ENCODE peak calls at places on chromosomes 11 and 22, in nine cellular contexts. J is GM10248, U is GM23338, D is B cell, N is prostate gland, V is heart left ventricle, B is lung, H is cardiac muscle cell, F is endothelial cell. G is an unnamed sample.

GRCh38 chr22:37982938-37983859 is 1.2 kb downstream of the SOX10 start:
- DNase-seq in J (no peak), U (peak), D (no peak), N (no peak), V (no peak), B (no peak), H (no peak), F (peak), G (no peak)

GRCh38 chr22:45911601-45912271 is 65.2 kb downstream of the WNT7B start:
- DNase-seq in J (no peak), U (no peak), D (no peak), N (peak), V (peak), B (peak), H (no peak), F (no peak), G (no peak)

GRCh38 chr11:130873766-130874165 is 42.5 kb downstream of the SNX19 start:
- DNase-seq in J (no peak), U (no peak), D (no peak), N (no peak), V (no peak), B (no peak), H (no peak), F (no peak), G (no peak)

GRCh38 chr11:32584921-32585320 is 1.3 kb downstream of the EIF3M start:
- DNase-seq in J (no peak), U (peak), D (no peak), N (no peak), V (no peak), B (no peak), H (peak), F (no peak), G (no peak)

GRCh38 chr11:284081-285020 is 4.6 kb upstream of the PGGHG start:
- DNase-seq in J (no peak), U (no peak), D (no peak), N (no peak), V (no peak), B (no peak), H (no peak), F (no peak), G (no peak)

GRCh38 chr11:7512525-7513209 is 1.1 kb upstream of the PPFIBP2 start:
- DNase-seq in J (peak), U (peak), D (peak), N (peak), V (peak), B (peak), H (peak), F (peak), G (peak)

GRCh38 chr11:83684071-83684470 is 397.9 kb upstream of the CCDC90B start:
- DNase-seq in J (no peak), U (peak), D (no peak), N (no peak), V (no peak), B (no peak), H (no peak), F (no peak), G (no peak)

GRCh38 chr22:23090079-23090835 is 19.9 kb downstream of the GNAZ start:
- DNase-seq in J (no peak), U (no peak), D (no peak), N (no peak), V (no peak), B (no peak), H (no peak), F (no peak), G (no peak)

DNA sequence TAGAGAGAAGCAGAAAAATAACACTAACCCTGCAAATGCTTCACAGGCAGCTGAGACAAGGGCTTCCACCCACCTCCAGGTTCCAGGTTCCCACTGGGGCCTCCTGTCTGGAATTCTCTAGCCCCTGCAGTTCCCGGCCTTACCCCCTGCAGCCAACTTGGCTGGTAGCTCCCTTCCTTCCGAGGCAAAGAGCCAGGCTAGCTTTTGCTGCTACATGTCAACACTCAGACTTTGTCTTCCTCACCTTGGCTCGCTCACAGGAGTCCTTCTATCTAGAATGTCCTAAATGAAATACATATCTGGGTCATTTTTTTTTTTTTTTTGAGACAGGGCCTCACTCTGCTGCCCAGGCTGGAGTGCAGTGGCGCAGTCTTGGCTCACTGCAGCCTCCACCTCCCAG is 9.9 kb upstream of the TTLL1 start:
- DNase-seq in J (no peak), U (no peak), D (no peak), N (no peak), V (peak), B (no peak), H (no peak), F (no peak), G (no peak)
- TF ChIP-seq CTCF in J (no peak), U (no peak), D (no peak), N (no peak), V (no peak), B (no peak), H (no peak), F (no peak), G (no peak)

GRCh38 chr11:12831471-12832202 is 157.4 kb downstream of the TEAD1 start:
- DNase-seq in J (no peak), U (no peak), D (no peak), N (no peak), V (no peak), B (no peak), H (no peak), F (no peak), G (no peak)
- TF ChIP-seq CTCF in J (no peak), U (no peak), D (no peak), N (no peak), V (no peak), B (no peak), H (no peak), F (no peak), G (no peak)

GRCh38 chr22:42116848-42117424 is 13.7 kb downstream of the CYP2D6 start:
- DNase-seq in J (no peak), U (peak), D (no peak), N (no peak), V (no peak), B (peak), H (no peak), F (no peak), G (no peak)

GRCh38 chr22:42108848-42109247 is 18.3 kb upstream of the NDUFA6 start:
- DNase-seq in J (no peak), U (peak), D (no peak), N (no peak), V (no peak), B (no peak), H (no peak), F (no peak), G (no peak)

GRCh38 chr22:42114721-42115120 is 15.9 kb downstream of the CYP2D6 start:
- DNase-seq in J (no peak), U (peak), D (no peak), N (no peak), V (no peak), B (no peak), H (no peak), F (no peak), G (no peak)

DNA sequence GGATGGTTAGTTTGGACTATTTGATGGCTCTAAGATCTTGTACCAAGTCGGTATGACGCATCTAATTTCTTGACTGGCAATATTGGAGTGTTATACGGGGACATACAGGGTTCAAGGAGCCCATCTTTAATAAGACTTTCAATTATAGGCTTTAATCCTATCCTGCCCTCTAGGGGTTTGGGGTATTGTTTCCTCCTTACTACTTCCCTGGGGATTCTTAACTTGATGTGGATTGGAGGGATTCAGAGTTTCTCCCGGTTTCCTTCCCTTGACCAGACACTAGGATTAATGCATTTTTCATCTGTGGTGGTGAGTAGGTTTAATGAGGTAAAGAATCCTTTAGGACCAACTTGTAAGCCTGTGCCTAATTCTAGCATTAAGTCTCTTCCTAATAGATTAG is 18.8 kb downstream of the CYP2D6 start:
- DNase-seq in J (no peak), U (peak), D (no peak), N (no peak), V (no peak), B (no peak), H (no peak), F (no peak), G (no peak)
- TF ChIP-seq CTCF in J (no peak), U (peak), D (no peak), N (no peak), V (no peak), B (no peak), H (no peak), F (no peak), G (no peak)

GRCh38 chr11:78140392-78141077 is 1.1 kb upstream of the ALG8 start:
- DNase-seq in J (no peak), U (no peak), D (no peak), N (no peak), V (no peak), B (no peak), H (no peak), F (no peak), G (no peak)

GRCh38 chr11:78138281-78138680 is 1.1 kb downstream of the ALG8 start:
- DNase-seq in J (no peak), U (no peak), D (no peak), N (no peak), V (no peak), B (no peak), H (no peak), F (no peak), G (no peak)

GRCh38 chr11:78139422-78140391 is at the start of gene ALG8:
- DNase-seq in J (peak), U (peak), D (peak), N (peak), V (peak), B (peak), H (peak), F (peak), G (peak)

DNA sequence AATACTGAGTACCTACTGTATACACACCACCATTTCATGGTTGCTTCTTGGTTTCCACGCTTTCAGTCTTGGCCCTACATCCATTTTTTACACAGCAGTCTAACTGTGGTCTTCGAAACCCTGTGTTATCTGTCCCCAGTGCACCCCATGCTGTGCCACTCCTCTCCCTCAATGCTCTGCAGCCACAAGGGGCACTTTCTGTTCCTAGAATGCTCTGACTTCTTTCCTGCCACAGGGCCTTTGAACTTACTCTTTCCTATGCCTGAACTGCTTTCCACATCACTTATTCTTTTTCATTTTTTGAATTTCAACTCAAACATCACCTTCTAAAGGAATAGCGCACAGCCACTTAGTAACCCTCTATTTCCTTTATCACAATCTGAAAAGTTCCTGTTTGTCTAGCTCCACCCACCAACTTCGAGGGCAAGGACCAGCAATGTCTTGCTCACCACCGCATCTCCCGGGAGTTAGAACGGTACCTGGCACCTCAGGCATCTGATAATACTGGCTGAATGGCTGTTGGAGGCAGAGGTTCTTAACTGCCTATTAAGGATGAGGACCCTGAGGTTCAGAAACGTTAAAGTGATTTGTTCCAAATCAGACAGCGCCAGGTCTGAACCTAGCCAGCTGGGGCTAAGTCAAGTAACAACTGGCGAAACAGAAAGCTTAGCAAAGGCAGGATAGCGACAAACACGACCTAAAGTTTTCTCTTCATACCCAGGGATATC is 568 bp downstream of the ALG8 start:
- DNase-seq in J (peak), U (peak), D (no peak), N (no peak), V (no peak), B (no peak), H (no peak), F (peak), G (no peak)
- TF ChIP-seq CTCF in J (no peak), U (peak), D (no peak), N (no peak), V (no peak), B (no peak), H (no peak), F (no peak), G (peak)

DNA sequence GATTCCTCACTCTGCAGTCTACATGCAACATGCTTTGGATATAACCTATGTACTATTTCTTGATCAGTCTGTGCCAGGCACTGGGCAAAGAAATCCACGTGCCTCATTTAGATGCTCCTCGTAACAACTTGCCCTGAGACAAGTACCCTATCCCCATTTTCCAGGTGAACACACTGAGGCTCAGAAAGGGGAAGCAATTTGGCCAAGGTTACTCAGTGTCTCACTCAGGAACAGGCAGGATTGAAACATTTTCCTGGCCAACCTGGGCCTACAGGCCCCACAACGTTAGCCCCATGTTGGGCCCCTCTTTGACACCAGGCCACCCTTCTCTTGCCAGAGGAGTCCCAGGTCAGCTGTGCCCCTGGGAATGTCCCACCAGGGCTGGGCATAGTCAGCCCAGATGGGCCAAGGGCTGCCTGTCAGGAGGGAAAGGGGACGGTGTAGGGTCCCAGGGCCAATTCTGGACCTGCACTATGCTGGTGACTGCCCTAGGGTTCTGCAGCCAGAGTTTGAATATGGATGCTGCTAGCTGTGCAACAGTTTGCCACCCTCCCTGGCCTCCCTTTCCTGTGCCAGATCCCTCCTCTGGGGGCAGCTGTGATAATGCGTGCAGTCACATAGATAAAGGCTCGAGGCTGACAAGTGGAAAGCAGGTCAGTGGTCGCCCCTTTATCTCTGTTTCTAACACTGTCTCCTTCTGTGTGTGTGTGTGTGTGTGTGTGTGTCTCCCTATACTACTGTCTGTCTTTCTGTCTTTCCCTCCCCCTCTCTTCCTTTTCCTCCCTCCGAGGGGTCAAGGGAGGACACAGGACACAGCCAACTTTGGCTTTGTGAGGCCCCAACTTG is 10.4 kb upstream of the EMID1 start:
- DNase-seq in J (peak), U (no peak), D (no peak), N (no peak), V (no peak), B (no peak), H (peak), F (no peak), G (no peak)
- TF ChIP-seq CTCF in J (no peak), U (no peak), D (no peak), N (no peak), V (no peak), B (no peak), H (no peak), F (no peak), G (no peak)

DNA sequence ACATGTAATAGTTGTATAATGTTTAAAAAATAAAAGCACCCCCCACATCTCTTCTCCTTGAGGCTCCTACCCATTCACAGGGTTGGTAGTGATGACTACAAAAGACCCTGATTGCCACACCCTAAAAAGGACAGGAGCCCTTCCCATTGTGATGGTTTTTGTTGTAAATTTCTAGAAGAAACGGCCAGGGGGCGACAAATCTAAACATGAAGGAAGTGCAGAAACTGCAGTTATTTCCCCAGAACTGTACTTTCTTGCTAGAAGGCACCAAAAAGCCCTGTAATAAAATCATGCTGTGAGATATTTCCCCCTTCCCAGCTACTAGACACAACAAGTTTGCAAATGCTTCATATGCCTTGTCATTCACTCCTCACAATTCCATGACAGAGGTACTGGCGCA is 10.8 kb downstream of the PRR5L start:
- DNase-seq in J (no peak), U (peak), D (no peak), N (no peak), V (no peak), B (no peak), H (peak), F (peak), G (no peak)
- TF ChIP-seq CTCF in J (peak), U (peak), D (peak), N (no peak), V (peak), B (peak), H (peak), F (peak), G (no peak)

GRCh38 chr11:134155456-134155855 is 68.3 kb downstream of the NCAPD3 start:
- DNase-seq in J (no peak), U (no peak), D (no peak), N (no peak), V (no peak), B (no peak), H (no peak), F (no peak), G (no peak)

GRCh38 chr11:134155946-134156865 is 67.6 kb downstream of the NCAPD3 start:
- DNase-seq in J (no peak), U (no peak), D (no peak), N (no peak), V (no peak), B (no peak), H (no peak), F (no peak), G (no peak)

GRCh38 chr11:134153147-134153905 is 70.4 kb downstream of the NCAPD3 start:
- DNase-seq in J (no peak), U (no peak), D (no peak), N (no peak), V (no peak), B (no peak), H (no peak), F (no peak), G (no peak)

GRCh38 chr11:134152692-134153091 is 71.1 kb downstream of the NCAPD3 start:
- DNase-seq in J (no peak), U (no peak), D (no peak), N (no peak), V (no peak), B (no peak), H (no peak), F (no peak), G (no peak)

DNA sequence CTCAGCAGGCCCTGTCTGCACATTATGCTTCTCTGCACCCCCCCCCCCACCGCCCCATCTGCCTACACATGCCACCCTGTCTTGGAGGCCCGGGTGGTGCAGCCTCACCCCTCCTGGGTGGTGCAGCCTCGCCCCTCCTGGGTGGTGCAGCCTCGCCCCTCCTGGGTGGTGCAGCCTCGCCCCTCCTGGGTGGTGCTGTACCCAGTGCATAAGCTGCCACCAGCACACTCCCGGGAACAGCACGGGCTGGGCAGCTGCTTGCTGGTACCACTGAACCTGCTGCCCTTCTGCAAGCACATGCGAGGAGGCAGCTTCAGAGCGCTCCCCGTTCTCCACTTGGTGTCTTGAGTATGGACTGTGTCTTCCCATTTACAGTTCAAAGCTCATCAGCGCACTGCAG is 69.3 kb downstream of the NCAPD3 start:
- DNase-seq in J (no peak), U (no peak), D (no peak), N (no peak), V (no peak), B (no peak), H (no peak), F (no peak), G (no peak)
- TF ChIP-seq CTCF in J (no peak), U (no peak), D (no peak), N (no peak), V (no peak), B (no peak), H (no peak), F (no peak), G (no peak)

GRCh38 chr11:63371396-63371795 is 1.8 kb downstream of the SLC22A9 start:
- DNase-seq in J (no peak), U (no peak), D (no peak), N (no peak), V (no peak), B (no peak), H (no peak), F (no peak), G (no peak)
- TF ChIP-seq CTCF in J (no peak), U (no peak), D (no peak), N (no peak), V (no peak), B (no peak), H (no peak), F (no peak), G (no peak)

DNA sequence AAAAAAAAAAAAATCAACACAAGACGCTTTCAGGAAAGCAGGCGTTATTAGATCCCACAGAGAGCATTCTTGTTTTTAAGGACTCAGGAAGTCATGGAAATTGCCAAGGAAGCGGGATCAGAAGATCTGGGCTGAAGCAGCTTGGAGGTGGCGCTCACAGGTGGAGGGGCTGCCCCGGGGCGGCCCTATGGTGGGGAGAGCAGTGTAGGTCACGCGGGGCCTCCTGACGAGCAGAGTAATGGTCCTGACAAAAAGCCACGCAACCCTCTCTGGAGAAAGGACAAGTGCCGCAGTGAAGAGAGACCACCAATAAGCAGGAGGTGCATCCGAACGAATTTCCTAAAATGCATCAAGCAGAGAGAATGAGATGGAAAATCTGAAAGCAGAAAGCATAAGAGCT is 407.0 kb downstream of the BRD1 start:
- DNase-seq in J (no peak), U (no peak), D (no peak), N (no peak), V (no peak), B (no peak), H (no peak), F (no peak), G (no peak)
- TF ChIP-seq CTCF in J (no peak), U (no peak), D (no peak), N (no peak), V (no peak), B (no peak), H (no peak), F (no peak), G (no peak)